ENCODE peak calls at places on chromosomes 7 and 10, in four cellular contexts. One of them, this sample, is unnamed. For H3K4me1, the result is how much of the 10 kb centered on the place peaks cover.

GRCh38 chr10:113386005-113386404 is 166.8 kb upstream of the HABP2 start:
- DNase-seq in tibial artery: no peak
- DNase-seq in IMR-90: peak
- DNase-seq in upper lobe of left lung: no peak
- DNase-seq in this sample: peak

GRCh38 chr7:105906169-105906568 is 29.8 kb upstream of the ATXN7L1 start:
- DNase-seq in tibial artery: no peak
- DNase-seq in upper lobe of left lung: no peak
- DNase-seq in IMR-90: no peak
- DNase-seq in this sample: no peak

GRCh38 chr7:102916881-102917280 is 4.1 kb downstream of the LRRC17 start:
- DNase-seq in IMR-90: peak
- DNase-seq in upper lobe of left lung: no peak
- DNase-seq in tibial artery: no peak
- DNase-seq in this sample: no peak

GRCh38 chr7:143394777-143395176 is 13.6 kb downstream of the ZYX start:
- DNase-seq in IMR-90: no peak
- DNase-seq in upper lobe of left lung: no peak
- DNase-seq in tibial artery: no peak
- DNase-seq in this sample: no peak

GRCh38 chr7:85103352-85103751 is 83.5 kb downstream of the SEMA3D start:
- DNase-seq in upper lobe of left lung: no peak
- DNase-seq in tibial artery: peak
- DNase-seq in IMR-90: no peak
- DNase-seq in this sample: peak

GRCh38 chr7:87874066-87874465 is 2.1 kb downstream of the SLC25A40 start:
- DNase-seq in upper lobe of left lung: no peak
- DNase-seq in tibial artery: no peak
- DNase-seq in IMR-90: no peak
- DNase-seq in this sample: no peak

GRCh38 chr7:141698247-141699015 is 3.5 kb downstream of the DENND11 start:
- DNase-seq in tibial artery: no peak
- DNase-seq in IMR-90: no peak
- DNase-seq in upper lobe of left lung: no peak
- DNase-seq in this sample: no peak

GRCh38 chr10:108399466-108399865 is 1235.0 kb upstream of the SORCS1 start:
- DNase-seq in IMR-90: no peak
- DNase-seq in upper lobe of left lung: no peak
- DNase-seq in tibial artery: no peak
- DNase-seq in this sample: no peak

GRCh38 chr10:127044191-127044590 is 139.0 kb downstream of the DOCK1 start:
- DNase-seq in tibial artery: no peak
- DNase-seq in upper lobe of left lung: no peak
- DNase-seq in IMR-90: no peak
- DNase-seq in this sample: no peak

GRCh38 chr7:147197006-147197405 is 1080.4 kb downstream of the CNTNAP2 start:
- DNase-seq in upper lobe of left lung: no peak
- DNase-seq in IMR-90: no peak
- DNase-seq in tibial artery: no peak
- DNase-seq in this sample: no peak

GRCh38 chr10:15791816-15792524 is 68.3 kb downstream of the MINDY3 start:
- DNase-seq in IMR-90: peak
- DNase-seq in tibial artery: peak
- DNase-seq in upper lobe of left lung: no peak
- DNase-seq in this sample: peak

GRCh38 chr10:133139561-133140065 is 20.4 kb upstream of the KNDC1 start:
- DNase-seq in IMR-90: no peak
- DNase-seq in upper lobe of left lung: peak
- DNase-seq in tibial artery: peak
- DNase-seq in this sample: peak

GRCh38 chr7:20240080-20240926 is 23.1 kb upstream of the MACC1 start:
- DNase-seq in tibial artery: no peak
- DNase-seq in IMR-90: no peak
- DNase-seq in upper lobe of left lung: no peak
- DNase-seq in this sample: no peak

GRCh38 chr7:21947056-21947455 is 1.4 kb upstream of the CDCA7L start:
- DNase-seq in IMR-90: no peak
- DNase-seq in tibial artery: no peak
- DNase-seq in upper lobe of left lung: no peak
- DNase-seq in this sample: no peak

GRCh38 chr10:110357252-110357780 is 52.6 kb upstream of the SMNDC1 start:
- DNase-seq in upper lobe of left lung: no peak
- DNase-seq in IMR-90: peak
- DNase-seq in tibial artery: no peak
- DNase-seq in this sample: no peak

GRCh38 chr7:134779741-134780065 is 269 bp downstream of the CALD1 start:
- DNase-seq in IMR-90: no peak
- DNase-seq in tibial artery: no peak
- DNase-seq in upper lobe of left lung: no peak
- DNase-seq in this sample: no peak

GRCh38 chr10:133260895-133261725 is 15.6 kb downstream of the ADAM8 start:
- DNase-seq in IMR-90: no peak
- DNase-seq in tibial artery: peak
- DNase-seq in upper lobe of left lung: peak
- DNase-seq in this sample: peak

GRCh38 chr10:124379609-124380193 is 39.0 kb downstream of the OAT start:
- DNase-seq in tibial artery: no peak
- DNase-seq in upper lobe of left lung: no peak
- DNase-seq in IMR-90: no peak
- DNase-seq in this sample: no peak

GRCh38 chr7:41993173-41993867 is 243.7 kb downstream of the GLI3 start:
- DNase-seq in tibial artery: no peak
- DNase-seq in IMR-90: peak
- DNase-seq in upper lobe of left lung: no peak
- DNase-seq in this sample: no peak

GRCh38 chr10:30758341-30758740 is 128.8 kb upstream of the LYZL2 start:
- DNase-seq in tibial artery: no peak
- DNase-seq in upper lobe of left lung: no peak
- DNase-seq in IMR-90: peak
- DNase-seq in this sample: no peak

GRCh38 chr10:23195846-23196200 is 3.7 kb downstream of the PTF1A start:
- DNase-seq in upper lobe of left lung: no peak
- DNase-seq in tibial artery: no peak
- DNase-seq in IMR-90: no peak
- DNase-seq in this sample: no peak

GRCh38 chr10:99775850-99776249 is 6.6 kb upstream of the ABCC2 start:
- DNase-seq in upper lobe of left lung: no peak
- DNase-seq in IMR-90: peak
- DNase-seq in tibial artery: no peak
- DNase-seq in this sample: no peak

GRCh38 chr7:158829021-158829341 is 328 bp downstream of the ESYT2 start:
- DNase-seq in upper lobe of left lung: no peak
- DNase-seq in IMR-90: peak
- DNase-seq in tibial artery: peak
- DNase-seq in this sample: peak

GRCh38 chr10:86344281-86344680 is 22.3 kb downstream of the GRID1 start:
- DNase-seq in tibial artery: no peak
- DNase-seq in upper lobe of left lung: no peak
- DNase-seq in IMR-90: no peak
- DNase-seq in this sample: peak

GRCh38 chr7:1234049-1234691 is 1.5 kb downstream of the UNCX start:
- DNase-seq in tibial artery: no peak
- DNase-seq in IMR-90: no peak
- DNase-seq in upper lobe of left lung: no peak
- DNase-seq in this sample: peak

GRCh38 chr7:84412161-84412969 is 217.8 kb upstream of the SEMA3A start:
- DNase-seq in tibial artery: no peak
- DNase-seq in IMR-90: peak
- DNase-seq in upper lobe of left lung: no peak
- DNase-seq in this sample: no peak

GRCh38 chr10:14701466-14701865 is 73.2 kb downstream of the FAM107B start:
- DNase-seq in upper lobe of left lung: no peak
- DNase-seq in tibial artery: no peak
- DNase-seq in IMR-90: no peak
- DNase-seq in this sample: no peak

GRCh38 chr10:71396084-71396713 is 521 bp upstream of the CDH23 start:
- DNase-seq in tibial artery: peak
- DNase-seq in upper lobe of left lung: peak
- DNase-seq in IMR-90: no peak
- DNase-seq in this sample: no peak

GRCh38 chr7:38411404-38411803 is 138.0 kb upstream of the TARP start:
- DNase-seq in upper lobe of left lung: no peak
- DNase-seq in tibial artery: no peak
- DNase-seq in IMR-90: peak
- DNase-seq in this sample: no peak

GRCh38 chr10:115335366-115335765 is 242.2 kb downstream of the ATRNL1 start:
- DNase-seq in tibial artery: no peak
- DNase-seq in upper lobe of left lung: no peak
- DNase-seq in IMR-90: no peak
- DNase-seq in this sample: no peak

GRCh38 chr10:129963076-129963830 is 821 bp downstream of the EBF3 start:
- DNase-seq in IMR-90: peak
- DNase-seq in tibial artery: no peak
- DNase-seq in upper lobe of left lung: peak
- DNase-seq in this sample: peak

GRCh38 chr10:129963831-129964501 is at the start of gene EBF3:
- DNase-seq in upper lobe of left lung: peak
- DNase-seq in IMR-90: peak
- DNase-seq in tibial artery: peak
- DNase-seq in this sample: peak

GRCh38 chr10:129961274-129961839 is 2.7 kb downstream of the EBF3 start:
- DNase-seq in upper lobe of left lung: no peak
- DNase-seq in tibial artery: no peak
- DNase-seq in IMR-90: no peak
- DNase-seq in this sample: no peak

GRCh38 chr10:129962092-129962494 is 2.0 kb downstream of the EBF3 start:
- DNase-seq in IMR-90: no peak
- DNase-seq in upper lobe of left lung: no peak
- DNase-seq in tibial artery: no peak
- DNase-seq in this sample: no peak

DNA sequence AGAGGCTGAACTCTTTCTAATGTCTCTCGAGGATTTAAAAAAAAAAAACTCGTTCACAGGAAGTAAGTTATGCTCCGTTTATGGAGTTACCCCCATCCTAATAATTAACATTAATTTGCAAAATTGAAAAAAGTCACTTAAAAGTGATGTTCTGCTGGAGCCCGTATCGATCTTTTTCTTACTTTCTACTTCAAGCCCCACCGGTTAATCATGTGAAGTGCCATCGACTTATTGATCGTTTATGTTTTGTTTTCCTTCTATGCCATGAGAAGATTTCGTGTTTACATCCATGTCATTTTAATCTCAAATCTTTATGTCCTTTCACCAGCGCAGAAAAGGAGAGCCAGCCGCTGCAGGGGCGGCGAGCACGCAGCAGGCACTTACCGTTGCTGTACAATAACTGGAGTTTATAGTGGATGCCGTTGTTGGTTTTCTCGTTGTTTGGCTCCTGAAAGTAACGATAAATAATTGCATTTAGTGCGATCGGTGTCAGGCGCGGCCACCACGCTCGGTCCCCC is 1.5 kb downstream of the EBF3 start:
- DNase-seq in tibial artery: no peak
- DNase-seq in IMR-90: no peak
- DNase-seq in upper lobe of left lung: no peak
- DNase-seq in this sample: no peak
- H3K4me1 ChIP-seq in tibial artery: under half
- H3K4me1 ChIP-seq in IMR-90: under half
- H3K4me1 ChIP-seq in upper lobe of left lung: under half
- H3K4me1 ChIP-seq in this sample: under half

DNA sequence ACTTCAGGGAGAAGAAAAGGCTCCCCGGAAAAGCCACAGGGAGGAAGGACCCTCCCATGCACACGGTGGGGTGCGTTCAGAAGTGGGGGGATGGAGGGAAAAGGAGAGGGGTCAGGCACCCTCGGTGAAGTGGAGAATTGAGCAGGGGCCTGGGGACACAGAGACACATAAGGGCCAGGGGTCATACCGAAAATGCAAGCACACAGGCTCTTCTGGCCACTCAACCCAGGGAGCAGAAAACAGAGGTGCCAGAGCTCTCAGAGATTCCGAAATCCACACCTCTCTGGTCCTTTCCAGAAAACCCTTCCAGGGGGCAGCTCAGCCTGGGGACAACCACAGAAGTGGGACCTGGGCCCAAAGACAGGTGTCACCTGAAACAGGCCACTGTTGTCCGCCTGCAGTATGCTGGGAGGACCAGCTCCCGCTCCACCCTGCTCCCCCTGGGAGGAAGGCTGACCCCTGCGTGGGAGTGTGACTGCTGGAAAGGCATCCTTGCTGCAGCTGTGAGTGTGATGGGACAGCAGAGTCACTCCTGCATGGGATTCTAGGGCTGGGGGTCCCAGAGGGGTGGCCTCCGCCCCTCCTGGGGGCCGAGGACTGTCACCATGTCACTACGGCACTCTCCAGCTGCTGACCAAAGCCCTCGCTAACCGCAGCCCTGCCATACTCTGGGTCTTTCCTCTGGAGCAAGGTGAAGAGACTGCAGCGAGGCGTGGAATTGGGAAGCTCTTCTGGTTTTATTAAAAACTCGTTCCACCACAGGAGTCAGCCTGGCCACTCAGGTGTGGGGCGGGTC is 63.1 kb downstream of the TMEM209 start:
- DNase-seq in tibial artery: no peak
- DNase-seq in IMR-90: no peak
- DNase-seq in upper lobe of left lung: peak
- DNase-seq in this sample: no peak
- H3K27ac ChIP-seq in tibial artery: peak
- H3K27ac ChIP-seq in IMR-90: peak
- H3K27ac ChIP-seq in upper lobe of left lung: peak
- H3K27ac ChIP-seq in this sample: no peak

DNA sequence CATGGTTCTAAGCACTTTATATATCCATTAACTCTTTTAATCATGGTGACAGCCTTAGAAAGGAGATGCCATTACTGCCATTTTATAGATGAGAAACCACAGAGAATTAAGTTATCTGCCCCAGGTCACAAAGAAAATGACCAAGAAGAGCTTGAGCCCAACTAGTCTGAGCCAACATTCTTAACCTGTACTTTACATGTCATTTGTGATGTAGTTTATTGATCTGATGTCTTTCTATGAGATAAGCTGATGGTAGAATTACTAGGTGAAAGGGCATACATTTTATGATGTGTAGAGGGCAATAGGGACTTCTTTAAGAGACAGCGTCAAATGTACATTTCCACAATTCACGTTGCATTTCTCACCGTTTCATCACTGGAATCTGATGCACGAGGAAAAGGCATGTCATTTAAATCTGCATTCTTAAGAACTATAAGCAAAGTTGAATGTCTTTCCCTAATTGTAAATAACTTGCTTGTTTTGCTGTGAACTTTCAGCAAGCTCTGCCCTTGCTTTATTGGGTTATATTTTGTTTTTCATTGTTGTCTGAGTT is 11.3 kb downstream of the ACSL5 start:
- DNase-seq in tibial artery: no peak
- DNase-seq in IMR-90: no peak
- DNase-seq in upper lobe of left lung: no peak
- DNase-seq in this sample: no peak
- H3K4me1 ChIP-seq in tibial artery: under half
- H3K4me1 ChIP-seq in IMR-90: under half
- H3K4me1 ChIP-seq in upper lobe of left lung: under half
- H3K4me1 ChIP-seq in this sample: under half

DNA sequence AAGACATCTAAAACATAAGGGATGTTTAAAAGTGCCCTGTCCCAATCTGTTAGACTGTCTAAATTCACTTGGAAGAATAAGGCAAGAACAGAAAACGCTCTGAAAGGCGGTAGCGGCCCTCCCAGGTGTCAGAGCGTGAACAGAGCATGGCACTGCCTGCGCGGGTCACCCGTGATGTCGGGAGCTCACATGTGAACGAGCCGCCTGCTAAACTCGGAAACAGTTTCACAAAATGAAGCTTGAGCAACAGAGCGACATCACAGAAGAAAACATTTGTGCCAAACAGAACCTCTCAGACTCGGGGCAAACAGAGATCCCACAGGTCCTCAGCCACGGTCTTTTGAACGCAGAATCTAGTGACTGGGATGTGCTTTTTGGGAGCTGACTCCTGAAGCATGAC is 12.8 kb downstream of the BRI3 start:
- DNase-seq in upper lobe of left lung: no peak
- DNase-seq in IMR-90: no peak
- DNase-seq in tibial artery: no peak
- DNase-seq in this sample: no peak
- H3K27ac ChIP-seq in upper lobe of left lung: no peak
- H3K27ac ChIP-seq in IMR-90: no peak
- H3K27ac ChIP-seq in tibial artery: no peak
- H3K27ac ChIP-seq in this sample: no peak